ENCODE peak calls at places on chromosomes 7 and 10, in six cellular contexts. One of them, this sample, is unnamed.
A peak's percentile ranks its signal among the peaks of the same experiment; 100 is the strongest.

GRCh38 chr7:16409777-16410176 is 11.6 kb downstream of the CRPPA start:
- DNase-seq in A549: no peak
- DNase-seq in stomach: no peak
- DNase-seq in testis: no peak
- DNase-seq in body of pancreas: no peak
- DNase-seq in ovary: no peak
- DNase-seq in this sample: no peak

GRCh38 chr10:116097239-116097751 is 175.7 kb downstream of the GFRA1 start:
- DNase-seq in body of pancreas: no peak
- DNase-seq in stomach: no peak
- DNase-seq in A549: no peak
- DNase-seq in ovary: no peak
- DNase-seq in testis: no peak
- DNase-seq in this sample: no peak

GRCh38 chr7:19112290-19113000 is 5.0 kb downstream of the TWIST1 start:
- DNase-seq in stomach: no peak
- DNase-seq in testis: no peak
- DNase-seq in A549: no peak
- DNase-seq in ovary: no peak
- DNase-seq in body of pancreas: no peak
- DNase-seq in this sample: no peak

GRCh38 chr10:7054915-7055314 is 355.9 kb downstream of the SFMBT2 start:
- DNase-seq in stomach: no peak
- DNase-seq in A549: peak; percentile 67
- DNase-seq in body of pancreas: no peak
- DNase-seq in testis: no peak
- DNase-seq in ovary: no peak
- DNase-seq in this sample: no peak

GRCh38 chr7:44116789-44117666 is 6.3 kb downstream of the POLD2 start:
- DNase-seq in A549: no peak
- DNase-seq in body of pancreas: no peak
- DNase-seq in stomach: no peak
- DNase-seq in testis: no peak
- DNase-seq in ovary: no peak
- DNase-seq in this sample: peak; percentile 45

GRCh38 chr10:35372329-35372728 is 36.0 kb downstream of the CCNY start:
- DNase-seq in A549: no peak
- DNase-seq in testis: no peak
- DNase-seq in ovary: no peak
- DNase-seq in body of pancreas: peak; percentile 15
- DNase-seq in stomach: no peak
- DNase-seq in this sample: no peak

GRCh38 chr7:134602921-134603394 is 43.7 kb upstream of the BPGM start:
- DNase-seq in body of pancreas: peak; percentile 11
- DNase-seq in ovary: no peak
- DNase-seq in stomach: no peak
- DNase-seq in testis: no peak
- DNase-seq in A549: peak; percentile 23
- DNase-seq in this sample: no peak

GRCh38 chr10:105733919-105734318 is 1092.8 kb downstream of the SORCS3 start:
- DNase-seq in stomach: no peak
- DNase-seq in body of pancreas: peak; percentile 49
- DNase-seq in A549: no peak
- DNase-seq in ovary: no peak
- DNase-seq in testis: no peak
- DNase-seq in this sample: no peak

GRCh38 chr7:155603190-155603857 is 41.1 kb upstream of the RBM33 start:
- DNase-seq in ovary: no peak
- DNase-seq in body of pancreas: no peak
- DNase-seq in stomach: no peak
- DNase-seq in testis: no peak
- DNase-seq in A549: no peak
- DNase-seq in this sample: no peak

GRCh38 chr10:76119515-76119914 is 688.1 kb downstream of the LRMDA start:
- DNase-seq in body of pancreas: no peak
- DNase-seq in ovary: no peak
- DNase-seq in stomach: no peak
- DNase-seq in testis: no peak
- DNase-seq in A549: no peak
- DNase-seq in this sample: no peak

GRCh38 chr10:102419561-102420442 is 834 bp upstream of the FBXL15 start:
- DNase-seq in A549: peak; percentile 51
- DNase-seq in testis: peak; percentile 83
- DNase-seq in body of pancreas: peak; percentile 53
- DNase-seq in stomach: peak; percentile 63
- DNase-seq in ovary: peak; percentile 54
- DNase-seq in this sample: peak; percentile 79

GRCh38 chr7:25215694-25216335 is 12.5 kb downstream of the NPVF start:
- DNase-seq in stomach: no peak
- DNase-seq in ovary: no peak
- DNase-seq in A549: no peak
- DNase-seq in testis: no peak
- DNase-seq in body of pancreas: no peak
- DNase-seq in this sample: no peak

GRCh38 chr7:33418251-33418701 is 288.9 kb downstream of the BBS9 start:
- DNase-seq in body of pancreas: no peak
- DNase-seq in stomach: no peak
- DNase-seq in ovary: no peak
- DNase-seq in testis: no peak
- DNase-seq in A549: no peak
- DNase-seq in this sample: no peak

GRCh38 chr7:106065560-106066500 is 46.3 kb downstream of the SYPL1 start:
- DNase-seq in A549: no peak
- DNase-seq in testis: no peak
- DNase-seq in stomach: peak; percentile 54
- DNase-seq in body of pancreas: no peak
- DNase-seq in ovary: no peak
- DNase-seq in this sample: no peak

GRCh38 chr7:95509199-95509598 is 23.5 kb downstream of the ASB4 start:
- DNase-seq in testis: no peak
- DNase-seq in ovary: no peak
- DNase-seq in A549: no peak
- DNase-seq in stomach: no peak
- DNase-seq in body of pancreas: peak; percentile 42
- DNase-seq in this sample: no peak

GRCh38 chr7:14902589-14902963 is at the start of gene DGKB:
- DNase-seq in stomach: no peak
- DNase-seq in A549: no peak
- DNase-seq in testis: peak; percentile 28
- DNase-seq in ovary: no peak
- DNase-seq in body of pancreas: peak; percentile 2
- DNase-seq in this sample: peak; percentile 13

GRCh38 chr10:29064665-29065064 is 224.2 kb upstream of the LYZL1 start:
- DNase-seq in A549: peak; percentile 35
- DNase-seq in stomach: no peak
- DNase-seq in testis: no peak
- DNase-seq in ovary: no peak
- DNase-seq in body of pancreas: no peak
- DNase-seq in this sample: no peak

GRCh38 chr7:107338080-107338479 is 131.8 kb upstream of the GPR22 start:
- DNase-seq in A549: no peak
- DNase-seq in testis: no peak
- DNase-seq in ovary: no peak
- DNase-seq in body of pancreas: no peak
- DNase-seq in stomach: no peak
- DNase-seq in this sample: no peak

GRCh38 chr10:74262856-74263255 is 111.8 kb downstream of the ADK start:
- DNase-seq in ovary: no peak
- DNase-seq in body of pancreas: no peak
- DNase-seq in testis: no peak
- DNase-seq in A549: no peak
- DNase-seq in stomach: no peak
- DNase-seq in this sample: no peak

GRCh38 chr10:121526801-121527221 is 71.4 kb downstream of the FGFR2 start:
- DNase-seq in A549: no peak
- DNase-seq in ovary: no peak
- DNase-seq in testis: no peak
- DNase-seq in body of pancreas: no peak
- DNase-seq in stomach: no peak
- DNase-seq in this sample: no peak

GRCh38 chr7:73829921-73830617 is 727 bp upstream of the CLDN4 start:
- DNase-seq in testis: no peak
- DNase-seq in ovary: no peak
- DNase-seq in body of pancreas: no peak
- DNase-seq in A549: no peak
- DNase-seq in stomach: no peak
- DNase-seq in this sample: no peak
- TF ChIP-seq CTCF in testis: no peak
- TF ChIP-seq CTCF in ovary: no peak
- TF ChIP-seq CTCF in body of pancreas: no peak
- TF ChIP-seq CTCF in A549: peak; percentile 6
- TF ChIP-seq CTCF in stomach: no peak
- TF ChIP-seq CTCF in this sample: no peak

DNA sequence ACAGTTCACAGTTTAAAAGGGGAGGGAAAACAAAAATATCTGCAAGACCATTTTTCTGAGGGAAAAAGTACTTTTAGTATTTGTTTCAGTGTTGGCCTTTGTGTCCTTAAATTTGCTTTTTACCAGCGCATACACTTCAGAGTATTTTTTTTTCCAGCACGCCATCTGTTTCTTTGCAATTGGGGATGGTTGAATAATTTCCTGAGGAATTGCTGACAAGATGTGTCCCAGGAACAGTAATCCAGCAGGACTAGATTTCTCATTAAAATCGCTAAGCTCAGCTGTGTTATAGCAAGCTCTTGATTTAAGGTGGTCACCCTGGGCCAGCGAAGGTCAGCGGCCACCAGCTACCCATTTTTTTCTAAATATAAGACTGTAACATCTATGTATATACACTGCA is 156.9 kb upstream of the RHOBTB1 start:
- DNase-seq in body of pancreas: no peak
- DNase-seq in ovary: no peak
- DNase-seq in stomach: no peak
- DNase-seq in testis: no peak
- DNase-seq in A549: no peak
- DNase-seq in this sample: no peak
- H3K27ac ChIP-seq in body of pancreas: no peak overlapping the region
- H3K27ac ChIP-seq in ovary: no peak overlapping the region
- H3K27ac ChIP-seq in stomach: no peak overlapping the region
- H3K27ac ChIP-seq in testis: no peak overlapping the region
- H3K27ac ChIP-seq in A549: no peak overlapping the region
- H3K27ac ChIP-seq in this sample: no peak overlapping the region

DNA sequence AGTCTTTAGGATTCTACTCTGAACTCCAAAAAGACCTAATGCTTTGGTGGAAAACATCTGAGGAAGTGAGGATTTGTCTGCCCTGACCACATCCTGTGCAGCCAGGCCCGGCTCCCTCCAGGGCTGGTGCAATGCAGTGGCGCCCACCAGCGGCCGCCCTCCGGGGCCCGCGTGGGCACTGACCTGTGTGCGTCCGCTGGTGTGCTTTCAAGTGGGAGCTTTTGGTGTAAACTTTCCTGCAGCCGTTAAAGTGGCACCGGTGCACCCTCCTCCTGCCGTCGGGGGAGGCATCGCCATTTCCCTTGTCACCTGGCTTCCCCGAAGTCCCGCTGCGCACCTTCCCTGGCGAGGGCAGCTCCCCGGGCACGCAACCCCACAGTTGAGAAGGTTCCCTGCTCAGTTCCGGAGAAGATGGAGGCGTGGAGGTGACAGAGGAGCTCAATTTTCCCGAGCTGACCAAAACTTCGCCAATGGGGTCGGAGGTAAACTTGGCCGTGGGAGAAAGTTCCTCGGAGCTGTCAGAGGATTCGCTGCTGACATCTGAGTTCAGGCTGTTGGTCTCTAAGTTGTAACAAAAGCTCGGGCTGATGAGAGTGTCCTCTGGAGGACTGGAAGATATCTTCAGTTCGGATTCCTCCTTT is 3.4 kb downstream of the KLF6 start:
- DNase-seq in ovary: peak; percentile 21
- DNase-seq in A549: no peak
- DNase-seq in testis: peak; percentile 32
- DNase-seq in stomach: peak; percentile 59
- DNase-seq in body of pancreas: peak; percentile 48
- DNase-seq in this sample: peak; percentile 79
- TF ChIP-seq CTCF in ovary: no peak
- TF ChIP-seq CTCF in A549: peak; percentile 28
- TF ChIP-seq CTCF in testis: peak; percentile 24
- TF ChIP-seq CTCF in stomach: peak; percentile 18
- TF ChIP-seq CTCF in body of pancreas: no peak
- TF ChIP-seq CTCF in this sample: peak; percentile 42

GRCh38 chr10:133274751-133275682 is 1.7 kb downstream of the ADAM8 start:
- DNase-seq in body of pancreas: no peak
- DNase-seq in A549: no peak
- DNase-seq in testis: no peak
- DNase-seq in stomach: peak; percentile 53
- DNase-seq in ovary: no peak
- DNase-seq in this sample: no peak

GRCh38 chr10:133275683-133276092 is 980 bp downstream of the ADAM8 start:
- DNase-seq in testis: no peak
- DNase-seq in body of pancreas: no peak
- DNase-seq in ovary: no peak
- DNase-seq in stomach: no peak
- DNase-seq in A549: no peak
- DNase-seq in this sample: no peak

GRCh38 chr10:133277277-133277992 is 767 bp upstream of the ADAM8 start:
- DNase-seq in A549: no peak
- DNase-seq in body of pancreas: no peak
- DNase-seq in stomach: no peak
- DNase-seq in ovary: no peak
- DNase-seq in testis: no peak
- DNase-seq in this sample: no peak

GRCh38 chr10:133276435-133277201 is at the start of gene ADAM8:
- DNase-seq in testis: no peak
- DNase-seq in A549: no peak
- DNase-seq in ovary: no peak
- DNase-seq in body of pancreas: peak; percentile 33
- DNase-seq in stomach: peak; percentile 65
- DNase-seq in this sample: peak; percentile 62

GRCh38 chr10:133276100-133276434 is 601 bp downstream of the ADAM8 start:
- DNase-seq in A549: no peak
- DNase-seq in ovary: no peak
- DNase-seq in stomach: no peak
- DNase-seq in body of pancreas: no peak
- DNase-seq in testis: no peak
- DNase-seq in this sample: no peak
- H3K27ac ChIP-seq in A549: no peak overlapping the region
- H3K27ac ChIP-seq in ovary: no peak overlapping the region
- H3K27ac ChIP-seq in stomach: peak overlapping the region; percentile 39
- H3K27ac ChIP-seq in body of pancreas: no peak overlapping the region
- H3K27ac ChIP-seq in testis: no peak overlapping the region
- H3K27ac ChIP-seq in this sample: no peak overlapping the region

DNA sequence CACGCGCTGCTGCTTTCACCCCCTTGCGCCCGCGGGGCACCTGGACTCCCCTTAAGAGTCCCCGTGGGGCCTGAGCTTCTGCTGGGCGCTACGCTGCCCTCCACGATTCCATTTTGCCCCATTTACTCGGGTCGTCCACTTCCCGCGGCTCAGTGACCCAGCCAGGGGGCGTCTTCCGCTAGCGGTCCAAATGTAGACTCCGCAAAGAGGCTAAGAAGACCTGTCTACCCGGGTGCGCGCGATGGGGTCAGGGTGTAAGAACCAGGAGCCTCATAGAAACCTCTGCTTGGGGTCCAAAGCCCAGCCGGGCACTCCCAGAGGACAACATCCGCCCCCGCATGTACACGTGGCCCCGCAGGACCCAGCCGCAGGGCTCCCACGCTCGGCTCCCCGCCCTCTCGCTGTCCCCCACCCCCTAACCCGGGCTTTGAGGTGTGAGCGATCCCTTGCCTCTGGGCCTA is 5.2 kb upstream of the HMX2 start:
- DNase-seq in A549: no peak
- DNase-seq in testis: no peak
- DNase-seq in stomach: no peak
- DNase-seq in ovary: no peak
- DNase-seq in body of pancreas: no peak
- DNase-seq in this sample: no peak
- TF ChIP-seq CTCF in A549: no peak
- TF ChIP-seq CTCF in testis: no peak
- TF ChIP-seq CTCF in stomach: no peak
- TF ChIP-seq CTCF in ovary: no peak
- TF ChIP-seq CTCF in body of pancreas: no peak
- TF ChIP-seq CTCF in this sample: no peak

GRCh38 chr7:23115991-23116390 is 10.4 kb downstream of the KLHL7 start:
- DNase-seq in A549: no peak
- DNase-seq in testis: peak; percentile 32
- DNase-seq in stomach: no peak
- DNase-seq in body of pancreas: no peak
- DNase-seq in ovary: no peak
- DNase-seq in this sample: no peak
- H3K27ac ChIP-seq in A549: no peak overlapping the region
- H3K27ac ChIP-seq in testis: peak overlapping the region; percentile 1
- H3K27ac ChIP-seq in stomach: no peak overlapping the region
- H3K27ac ChIP-seq in body of pancreas: no peak overlapping the region
- H3K27ac ChIP-seq in ovary: no peak overlapping the region
- H3K27ac ChIP-seq in this sample: no peak overlapping the region

This sample was measured in psoas muscle.